ENCODE peak calls at places on chromosomes 7 and 10, in six cellular contexts. R, N, J, L, V and Z are unnamed samples.

GRCh38 chr7:45031829-45032228 is 31.8 kb downstream of the CCM2 start:
- DNase-seq in R (no peak), N (no peak), J (no peak), L (no peak), V (no peak), Z (no peak)

GRCh38 chr7:3427957-3428356 is 126.9 kb downstream of the SDK1 start:
- DNase-seq in R (no peak), N (no peak), J (no peak), L (no peak), V (no peak), Z (no peak)

GRCh38 chr10:43287056-43288007 is 20.5 kb upstream of the RASGEF1A start:
- DNase-seq in R (no peak), N (peak), J (no peak), L (no peak), V (no peak), Z (peak)

GRCh38 chr10:116049158-116049557 is 223.8 kb downstream of the GFRA1 start:
- DNase-seq in R (no peak), N (no peak), J (no peak), L (no peak), V (no peak), Z (no peak)

GRCh38 chr10:122126763-122127659 is 138.0 kb downstream of the TACC2 start:
- DNase-seq in R (no peak), N (no peak), J (peak), L (peak), V (no peak), Z (no peak)

GRCh38 chr7:77226357-77226839 is 26.8 kb upstream of the FGL2 start:
- DNase-seq in R (no peak), N (no peak), J (no peak), L (peak), V (no peak), Z (no peak)

GRCh38 chr7:140972876-140973829 is 41.6 kb downstream of the MRPS33 start:
- DNase-seq in R (no peak), N (no peak), J (no peak), L (peak), V (no peak), Z (no peak)

GRCh38 chr10:7671121-7671520 is 4.4 kb upstream of the ITIH5 start:
- DNase-seq in R (no peak), N (no peak), J (no peak), L (no peak), V (no peak), Z (no peak)

GRCh38 chr10:12726971-12727831 is 274.3 kb downstream of the CCDC3 start:
- DNase-seq in R (no peak), N (no peak), J (no peak), L (no peak), V (no peak), Z (no peak)

GRCh38 chr7:76330673-76331072 is 28.1 kb downstream of the YWHAG start:
- DNase-seq in R (no peak), N (no peak), J (no peak), L (no peak), V (no peak), Z (no peak)

GRCh38 chr7:87310790-87311419 is 34.6 kb upstream of the CROT start:
- DNase-seq in R (no peak), N (no peak), J (no peak), L (peak), V (no peak), Z (no peak)

GRCh38 chr7:80131675-80132435 is 2.8 kb upstream of the GNAI1 start:
- DNase-seq in R (no peak), N (no peak), J (no peak), L (peak), V (no peak), Z (no peak)

GRCh38 chr10:3065622-3066021 is 1.7 kb upstream of the PFKP start:
- DNase-seq in R (no peak), N (no peak), J (no peak), L (no peak), V (no peak), Z (no peak)

GRCh38 chr10:80520661-80521488 is 16.8 kb upstream of the SH2D4B start:
- DNase-seq in R (no peak), N (no peak), J (no peak), L (no peak), V (no peak), Z (no peak)

GRCh38 chr7:120775703-120776265 is 82.2 kb downstream of the TSPAN12 start:
- DNase-seq in R (no peak), N (no peak), J (no peak), L (no peak), V (no peak), Z (no peak)

GRCh38 chr7:23205861-23206510 is 24.1 kb downstream of the NUP42 start:
- DNase-seq in R (no peak), N (no peak), J (no peak), L (peak), V (no peak), Z (no peak)

GRCh38 chr7:1238363-1239331 is 6.0 kb downstream of the UNCX start:
- DNase-seq in R (no peak), N (no peak), J (no peak), L (no peak), V (no peak), Z (no peak)

GRCh38 chr10:62045765-62046521 is 144.4 kb downstream of the ARID5B start:
- DNase-seq in R (no peak), N (no peak), J (peak), L (peak), V (no peak), Z (no peak)
- H3K4me3 ChIP-seq in R (peak), N (no peak), J (peak), L (no peak), V (peak), Z (no peak)

GRCh38 chr7:139249179-139249822 is 18.3 kb downstream of the UBN2 start:
- DNase-seq in R (no peak), N (no peak), J (no peak), L (no peak), V (no peak), Z (no peak)

GRCh38 chr7:139242741-139243281 is 11.8 kb downstream of the UBN2 start:
- DNase-seq in R (no peak), N (no peak), J (no peak), L (peak), V (no peak), Z (no peak)

GRCh38 chr7:139246905-139247304 is 15.9 kb downstream of the UBN2 start:
- DNase-seq in R (no peak), N (no peak), J (peak), L (peak), V (no peak), Z (no peak)

GRCh38 chr7:139245401-139245800 is 14.4 kb downstream of the UBN2 start:
- DNase-seq in R (no peak), N (no peak), J (no peak), L (no peak), V (no peak), Z (no peak)

DNA sequence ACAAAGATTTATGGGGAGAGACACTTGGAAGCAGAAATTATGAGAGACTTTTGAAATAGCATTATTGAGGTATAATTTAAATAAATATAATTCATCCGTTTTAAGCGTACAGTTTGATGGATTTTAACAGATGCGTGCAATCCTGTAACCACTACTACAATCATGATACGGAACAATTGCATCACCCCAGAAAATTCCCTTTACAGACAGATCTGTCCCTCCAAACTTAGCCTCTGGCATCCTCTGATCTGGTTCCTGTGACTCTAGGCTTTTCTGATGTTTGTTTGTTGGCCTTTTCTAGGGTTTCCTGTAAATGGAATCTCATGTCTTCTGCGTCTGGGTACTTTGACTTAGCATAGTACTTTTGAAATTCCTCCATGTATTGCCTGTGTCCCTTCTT is 15.5 kb downstream of the UBN2 start:
- DNase-seq in R (no peak), N (no peak), J (no peak), L (no peak), V (no peak), Z (no peak)
- H3K4me3 ChIP-seq in R (no peak), N (no peak), J (no peak), L (no peak), V (no peak), Z (no peak)

DNA sequence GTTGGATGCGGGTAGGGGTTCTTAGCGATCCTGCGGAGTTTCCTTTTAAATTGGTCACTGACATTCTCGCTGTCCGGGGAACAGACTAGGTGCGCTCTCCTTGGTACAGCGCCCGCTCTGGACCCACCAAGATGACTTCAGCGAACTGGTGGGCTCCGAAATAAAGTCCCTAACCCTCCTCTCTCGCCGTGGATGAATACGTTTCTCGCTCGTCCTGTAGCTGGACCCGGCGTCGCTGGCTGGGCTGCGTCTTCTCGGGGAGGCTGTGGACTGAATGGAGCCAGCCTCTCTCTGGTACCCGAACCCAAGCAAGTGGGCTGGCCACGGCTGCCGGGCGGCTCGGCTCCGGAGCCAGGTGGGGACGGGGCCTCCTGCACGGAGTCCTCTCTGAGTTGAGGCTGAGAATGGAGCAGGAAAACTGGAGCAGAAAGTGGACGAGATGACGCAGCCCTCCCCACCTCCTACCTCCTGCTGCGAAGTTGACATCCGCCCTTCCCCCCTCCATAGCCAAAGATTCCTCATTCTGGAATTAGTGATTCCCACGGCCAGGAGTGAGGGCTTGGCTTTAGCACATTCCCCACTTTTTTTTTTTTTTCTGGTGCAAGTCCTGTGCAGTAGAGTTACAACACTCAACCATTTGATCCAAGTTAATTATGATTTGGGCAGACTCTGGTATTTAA is 1.5 kb downstream of the UNC5B start:
- DNase-seq in R (no peak), N (peak), J (no peak), L (peak), V (no peak), Z (no peak)
- H3K4me3 ChIP-seq in R (peak), N (peak), J (peak), L (peak), V (peak), Z (peak)

DNA sequence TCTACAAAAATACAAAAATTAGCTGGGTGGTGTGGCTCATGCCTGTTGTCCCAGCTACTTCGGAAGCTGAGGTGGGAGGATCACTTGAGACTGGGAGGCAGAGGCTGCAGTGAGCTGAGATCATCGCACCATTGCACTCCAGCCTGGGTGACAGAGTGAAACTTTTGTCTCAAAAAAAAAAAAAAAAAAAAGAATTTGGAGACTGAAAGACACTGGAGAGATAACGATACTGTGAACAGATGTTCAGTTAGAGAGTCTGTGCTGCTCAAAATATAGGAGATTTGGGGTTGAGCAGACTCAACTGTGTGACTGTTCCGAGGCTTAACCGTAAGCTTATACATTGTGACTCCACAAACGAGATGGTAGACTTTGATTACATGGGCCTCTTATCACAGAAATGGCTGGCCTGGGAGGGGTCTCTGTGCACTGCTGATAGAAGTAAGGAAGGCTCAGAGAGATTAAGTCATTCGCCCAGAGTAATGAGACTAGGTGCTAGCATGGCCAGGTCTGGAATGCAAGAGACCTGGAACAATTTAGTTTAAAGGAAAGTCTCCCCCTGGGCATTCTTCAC is 19.4 kb downstream of the WBP1L start:
- DNase-seq in R (no peak), N (no peak), J (no peak), L (no peak), V (no peak), Z (no peak)
- H3K4me3 ChIP-seq in R (no peak), N (no peak), J (no peak), L (no peak), V (no peak), Z (no peak)